ENCODE peak calls at places on chromosomes 7 and 10, in ten cellular contexts. One of them, this sample, is unnamed.

GRCh38 chr7:37297546-37297945 is 151.1 kb downstream of the ELMO1 start:
- DNase-seq in stomach: no peak
- DNase-seq in upper lobe of left lung: no peak
- DNase-seq in right lobe of liver: no peak
- DNase-seq in IMR-90: no peak
- DNase-seq in lung: no peak
- DNase-seq in breast epithelium: no peak
- DNase-seq in tibial nerve: no peak
- DNase-seq in adrenal gland: no peak
- DNase-seq in PC-3: no peak
- DNase-seq in this sample: no peak

GRCh38 chr7:156379242-156380070 is 261.1 kb upstream of the RNF32 start:
- DNase-seq in stomach: no peak
- DNase-seq in upper lobe of left lung: no peak
- DNase-seq in right lobe of liver: peak; percentile 88
- DNase-seq in IMR-90: no peak
- DNase-seq in lung: peak; percentile 64
- DNase-seq in breast epithelium: no peak
- DNase-seq in tibial nerve: no peak
- DNase-seq in adrenal gland: no peak
- DNase-seq in PC-3: no peak
- DNase-seq in this sample: peak; percentile 53

GRCh38 chr7:18803880-18804279 is 308.3 kb downstream of the HDAC9 start:
- DNase-seq in stomach: no peak
- DNase-seq in upper lobe of left lung: no peak
- DNase-seq in right lobe of liver: no peak
- DNase-seq in IMR-90: no peak
- DNase-seq in lung: no peak
- DNase-seq in breast epithelium: no peak
- DNase-seq in tibial nerve: no peak
- DNase-seq in adrenal gland: no peak
- DNase-seq in PC-3: no peak
- DNase-seq in this sample: no peak

GRCh38 chr7:104552102-104552501 is 223.7 kb downstream of the LHFPL3 start:
- DNase-seq in stomach: peak; percentile 28
- DNase-seq in upper lobe of left lung: no peak
- DNase-seq in right lobe of liver: no peak
- DNase-seq in IMR-90: peak; percentile 4
- DNase-seq in lung: peak; percentile 38
- DNase-seq in breast epithelium: no peak
- DNase-seq in tibial nerve: peak; percentile 43
- DNase-seq in adrenal gland: peak; percentile 79
- DNase-seq in PC-3: peak; percentile 51
- DNase-seq in this sample: peak; percentile 40

GRCh38 chr7:542935-543789 is 23.5 kb upstream of the PDGFA start:
- DNase-seq in stomach: no peak
- DNase-seq in upper lobe of left lung: peak; percentile 83
- DNase-seq in right lobe of liver: no peak
- DNase-seq in IMR-90: peak; percentile 91
- DNase-seq in lung: no peak
- DNase-seq in breast epithelium: no peak
- DNase-seq in tibial nerve: no peak
- DNase-seq in adrenal gland: peak; percentile 72
- DNase-seq in PC-3: peak; percentile 81
- DNase-seq in this sample: no peak

GRCh38 chr10:14859775-14860174 is 18.9 kb upstream of the SUV39H2 start:
- DNase-seq in stomach: no peak
- DNase-seq in upper lobe of left lung: no peak
- DNase-seq in right lobe of liver: no peak
- DNase-seq in IMR-90: no peak
- DNase-seq in lung: no peak
- DNase-seq in breast epithelium: no peak
- DNase-seq in tibial nerve: no peak
- DNase-seq in adrenal gland: no peak
- DNase-seq in PC-3: no peak
- DNase-seq in this sample: no peak

GRCh38 chr10:24209421-24209770 is 458 bp downstream of the KIAA1217 start:
- DNase-seq in stomach: no peak
- DNase-seq in upper lobe of left lung: no peak
- DNase-seq in right lobe of liver: no peak
- DNase-seq in IMR-90: peak; percentile 44
- DNase-seq in lung: no peak
- DNase-seq in breast epithelium: no peak
- DNase-seq in tibial nerve: no peak
- DNase-seq in adrenal gland: peak; percentile 35
- DNase-seq in PC-3: peak; percentile 72
- DNase-seq in this sample: no peak

GRCh38 chr7:16416289-16417282 is 4.8 kb downstream of the CRPPA start:
- DNase-seq in stomach: no peak
- DNase-seq in upper lobe of left lung: no peak
- DNase-seq in right lobe of liver: no peak
- DNase-seq in IMR-90: peak; percentile 67
- DNase-seq in lung: no peak
- DNase-seq in breast epithelium: no peak
- DNase-seq in tibial nerve: no peak
- DNase-seq in adrenal gland: no peak
- DNase-seq in PC-3: peak; percentile 78
- DNase-seq in this sample: peak; percentile 60

GRCh38 chr7:85052056-85052737 is 134.7 kb downstream of the SEMA3D start:
- DNase-seq in stomach: no peak
- DNase-seq in upper lobe of left lung: no peak
- DNase-seq in right lobe of liver: no peak
- DNase-seq in IMR-90: no peak
- DNase-seq in lung: no peak
- DNase-seq in breast epithelium: no peak
- DNase-seq in tibial nerve: no peak
- DNase-seq in adrenal gland: no peak
- DNase-seq in PC-3: no peak
- DNase-seq in this sample: no peak

GRCh38 chr7:99139031-99139430 is 4.9 kb downstream of the SMURF1 start:
- DNase-seq in stomach: no peak
- DNase-seq in upper lobe of left lung: no peak
- DNase-seq in right lobe of liver: no peak
- DNase-seq in IMR-90: peak; percentile 43
- DNase-seq in lung: no peak
- DNase-seq in breast epithelium: no peak
- DNase-seq in tibial nerve: no peak
- DNase-seq in adrenal gland: no peak
- DNase-seq in PC-3: no peak
- DNase-seq in this sample: no peak
- H3K4me3 ChIP-seq in stomach: no peak overlapping the region
- H3K4me3 ChIP-seq in upper lobe of left lung: no peak overlapping the region
- H3K4me3 ChIP-seq in right lobe of liver: no peak overlapping the region
- H3K4me3 ChIP-seq in IMR-90: no peak overlapping the region
- H3K4me3 ChIP-seq in lung: no peak overlapping the region
- H3K4me3 ChIP-seq in breast epithelium: no peak overlapping the region
- H3K4me3 ChIP-seq in tibial nerve: no peak overlapping the region
- H3K4me3 ChIP-seq in adrenal gland: no peak overlapping the region
- H3K4me3 ChIP-seq in PC-3: no peak overlapping the region
- H3K4me3 ChIP-seq in this sample: no peak overlapping the region

GRCh38 chr10:56359837-56360236 is 1.2 kb downstream of the ZWINT start:
- DNase-seq in stomach: no peak
- DNase-seq in upper lobe of left lung: no peak
- DNase-seq in right lobe of liver: no peak
- DNase-seq in IMR-90: no peak
- DNase-seq in lung: no peak
- DNase-seq in breast epithelium: no peak
- DNase-seq in tibial nerve: no peak
- DNase-seq in adrenal gland: no peak
- DNase-seq in PC-3: no peak
- DNase-seq in this sample: no peak

GRCh38 chr10:56360583-56360966 is 484 bp downstream of the ZWINT start:
- DNase-seq in stomach: no peak
- DNase-seq in upper lobe of left lung: no peak
- DNase-seq in right lobe of liver: no peak
- DNase-seq in IMR-90: no peak
- DNase-seq in lung: no peak
- DNase-seq in breast epithelium: no peak
- DNase-seq in tibial nerve: no peak
- DNase-seq in adrenal gland: no peak
- DNase-seq in PC-3: no peak
- DNase-seq in this sample: no peak

GRCh38 chr10:56357018-56357417 is 4.0 kb downstream of the ZWINT start:
- DNase-seq in stomach: no peak
- DNase-seq in upper lobe of left lung: no peak
- DNase-seq in right lobe of liver: no peak
- DNase-seq in IMR-90: no peak
- DNase-seq in lung: no peak
- DNase-seq in breast epithelium: no peak
- DNase-seq in tibial nerve: no peak
- DNase-seq in adrenal gland: no peak
- DNase-seq in PC-3: no peak
- DNase-seq in this sample: no peak

DNA sequence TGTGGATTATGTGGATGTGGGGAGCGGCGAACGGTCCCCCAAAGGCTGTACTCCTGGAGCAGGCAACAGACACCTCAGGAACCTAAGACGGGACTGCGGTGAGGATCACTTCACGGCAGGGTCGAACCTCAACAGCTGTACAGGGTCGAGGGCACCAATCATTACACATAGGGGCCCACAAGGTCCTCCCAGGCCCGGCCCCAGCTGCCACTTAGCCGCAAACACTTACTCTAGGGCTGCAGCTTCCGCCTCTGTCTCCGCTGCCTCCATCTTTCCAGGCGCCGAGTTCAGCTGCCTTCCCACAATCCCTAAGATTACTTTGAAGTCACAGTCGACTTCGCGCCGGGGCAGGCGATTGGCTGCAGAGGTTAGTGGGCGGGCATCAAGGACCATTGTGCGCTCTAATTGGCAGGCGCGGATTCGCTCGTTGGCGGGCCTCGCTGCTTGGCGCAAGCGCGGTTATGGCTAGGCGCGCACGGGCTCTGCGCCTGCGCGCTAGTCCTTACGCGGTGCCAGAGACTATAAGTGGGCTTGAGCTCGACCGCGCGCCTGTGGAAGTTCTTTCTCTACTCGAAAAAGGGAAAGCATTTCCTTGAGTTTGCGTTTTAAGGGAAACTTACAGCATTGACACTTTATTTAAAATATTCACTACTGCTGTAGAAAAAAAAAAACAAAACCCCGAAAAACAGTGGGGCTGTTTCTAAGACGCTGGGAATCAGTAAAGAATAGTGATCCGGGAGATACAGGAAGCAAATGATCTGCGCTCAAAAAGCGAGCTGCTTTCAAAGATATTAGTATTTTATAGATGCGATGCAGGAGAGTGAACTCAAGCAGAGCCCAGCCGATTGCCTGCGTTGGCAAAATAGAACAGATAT is at the start of gene ZWINT:
- DNase-seq in stomach: peak; percentile 94
- DNase-seq in upper lobe of left lung: peak; percentile 98
- DNase-seq in right lobe of liver: peak; percentile 97
- DNase-seq in IMR-90: peak; percentile 95
- DNase-seq in lung: peak; percentile 95
- DNase-seq in breast epithelium: peak; percentile 89
- DNase-seq in tibial nerve: peak; percentile 91
- DNase-seq in adrenal gland: peak; percentile 97
- DNase-seq in PC-3: peak; percentile 100
- DNase-seq in this sample: peak; percentile 96
- H3K36me3 ChIP-seq in stomach: no peaks in the 10 kb centered on the region
- H3K36me3 ChIP-seq in upper lobe of left lung: no peaks in the 10 kb centered on the region
- H3K36me3 ChIP-seq in right lobe of liver: no peaks in the 10 kb centered on the region
- H3K36me3 ChIP-seq in IMR-90: peaks cover 7% of the 10 kb centered on the region
- H3K36me3 ChIP-seq in lung: no peaks in the 10 kb centered on the region
- H3K36me3 ChIP-seq in breast epithelium: no peaks in the 10 kb centered on the region
- H3K36me3 ChIP-seq in tibial nerve: no peaks in the 10 kb centered on the region
- H3K36me3 ChIP-seq in adrenal gland: no peaks in the 10 kb centered on the region
- H3K36me3 ChIP-seq in PC-3: peaks cover 39% of the 10 kb centered on the region
- H3K36me3 ChIP-seq in this sample: no peaks in the 10 kb centered on the region

GRCh38 chr7:30789334-30789711 is 18.1 kb downstream of the MINDY4 start:
- DNase-seq in stomach: no peak
- DNase-seq in upper lobe of left lung: no peak
- DNase-seq in right lobe of liver: no peak
- DNase-seq in IMR-90: peak; percentile 89
- DNase-seq in lung: no peak
- DNase-seq in breast epithelium: no peak
- DNase-seq in tibial nerve: no peak
- DNase-seq in adrenal gland: no peak
- DNase-seq in PC-3: peak; percentile 68
- DNase-seq in this sample: no peak
- H3K27ac ChIP-seq in stomach: no peak overlapping the region
- H3K27ac ChIP-seq in upper lobe of left lung: no peak overlapping the region
- H3K27ac ChIP-seq in right lobe of liver: no peak overlapping the region
- H3K27ac ChIP-seq in IMR-90: peak overlapping the region; percentile 21
- H3K27ac ChIP-seq in lung: peak overlapping the region; percentile 46
- H3K27ac ChIP-seq in breast epithelium: no peak overlapping the region
- H3K27ac ChIP-seq in tibial nerve: no peak overlapping the region
- H3K27ac ChIP-seq in adrenal gland: peak overlapping the region; percentile 21
- H3K27ac ChIP-seq in PC-3: no peak overlapping the region
- H3K27ac ChIP-seq in this sample: no peak overlapping the region

GRCh38 chr7:120998996-120999565 is 10.6 kb downstream of the CPED1 start:
- DNase-seq in stomach: no peak
- DNase-seq in upper lobe of left lung: no peak
- DNase-seq in right lobe of liver: no peak
- DNase-seq in IMR-90: no peak
- DNase-seq in lung: no peak
- DNase-seq in breast epithelium: no peak
- DNase-seq in tibial nerve: no peak
- DNase-seq in adrenal gland: no peak
- DNase-seq in PC-3: no peak
- DNase-seq in this sample: no peak

GRCh38 chr7:121001932-121002754 is 13.6 kb downstream of the CPED1 start:
- DNase-seq in stomach: no peak
- DNase-seq in upper lobe of left lung: no peak
- DNase-seq in right lobe of liver: no peak
- DNase-seq in IMR-90: no peak
- DNase-seq in lung: no peak
- DNase-seq in breast epithelium: no peak
- DNase-seq in tibial nerve: no peak
- DNase-seq in adrenal gland: no peak
- DNase-seq in PC-3: peak; percentile 47
- DNase-seq in this sample: no peak

GRCh38 chr7:120998525-120998924 is 10.0 kb downstream of the CPED1 start:
- DNase-seq in stomach: no peak
- DNase-seq in upper lobe of left lung: no peak
- DNase-seq in right lobe of liver: no peak
- DNase-seq in IMR-90: no peak
- DNase-seq in lung: no peak
- DNase-seq in breast epithelium: no peak
- DNase-seq in tibial nerve: no peak
- DNase-seq in adrenal gland: no peak
- DNase-seq in PC-3: no peak
- DNase-seq in this sample: no peak

GRCh38 chr7:121001234-121001633 is 12.7 kb downstream of the CPED1 start:
- DNase-seq in stomach: no peak
- DNase-seq in upper lobe of left lung: no peak
- DNase-seq in right lobe of liver: no peak
- DNase-seq in IMR-90: no peak
- DNase-seq in lung: no peak
- DNase-seq in breast epithelium: no peak
- DNase-seq in tibial nerve: no peak
- DNase-seq in adrenal gland: no peak
- DNase-seq in PC-3: no peak
- DNase-seq in this sample: no peak

GRCh38 chr7:121000091-121000983 is 11.8 kb downstream of the CPED1 start:
- DNase-seq in stomach: no peak
- DNase-seq in upper lobe of left lung: no peak
- DNase-seq in right lobe of liver: no peak
- DNase-seq in IMR-90: peak; percentile 73
- DNase-seq in lung: no peak
- DNase-seq in breast epithelium: no peak
- DNase-seq in tibial nerve: no peak
- DNase-seq in adrenal gland: no peak
- DNase-seq in PC-3: no peak
- DNase-seq in this sample: no peak
- H3K4me3 ChIP-seq in stomach: no peak overlapping the region
- H3K4me3 ChIP-seq in upper lobe of left lung: no peak overlapping the region
- H3K4me3 ChIP-seq in right lobe of liver: no peak overlapping the region
- H3K4me3 ChIP-seq in IMR-90: peak overlapping the region; percentile 3
- H3K4me3 ChIP-seq in lung: no peak overlapping the region
- H3K4me3 ChIP-seq in breast epithelium: no peak overlapping the region
- H3K4me3 ChIP-seq in tibial nerve: peak overlapping the region; percentile 8
- H3K4me3 ChIP-seq in adrenal gland: no peak overlapping the region
- H3K4me3 ChIP-seq in PC-3: peak overlapping the region; percentile 13
- H3K4me3 ChIP-seq in this sample: no peak overlapping the region

This sample was measured in body of pancreas.